ENCODE peak calls at places on chromosomes 16 and 17, in seven cellular contexts. V is esophagus squamous epithelium; D is thoracic aorta; T is WTC11; N is CD8-positive, alpha-beta T cell; S is cardiac fibroblast; P is heart left ventricle. B is an unnamed sample.

GRCh38 chr17:7014995-7015586 is 2.7 kb downstream of the RNASEK start:
- DNase-seq in V (no peak), D (no peak), T (no peak), N (peak), S (peak), P (no peak), B (no peak)

GRCh38 chr16:6957676-6958075 is 375.0 kb upstream of the RBFOX1 start:
- DNase-seq in V (no peak), D (no peak), T (no peak), N (no peak), S (no peak), P (no peak), B (no peak)

GRCh38 chr17:40791808-40792436 is 7.8 kb downstream of the KRT28 start:
- DNase-seq in V (no peak), D (no peak), T (no peak), N (no peak), S (peak), P (no peak), B (no peak)

GRCh38 chr17:45129426-45129939 is 2.8 kb downstream of the PLCD3 start:
- DNase-seq in V (no peak), D (no peak), T (no peak), N (no peak), S (no peak), P (peak), B (no peak)

GRCh38 chr16:58433569-58433951 is 41.3 kb downstream of the GINS3 start:
- DNase-seq in V (no peak), D (no peak), T (no peak), N (no peak), S (no peak), P (no peak), B (no peak)

GRCh38 chr17:29958947-29959657 is 17.7 kb downstream of the EFCAB5 start:
- DNase-seq in V (no peak), D (no peak), T (no peak), N (no peak), S (peak), P (no peak), B (no peak)

GRCh38 chr16:4383591-4384495 is 12.2 kb downstream of the VASN start:
- DNase-seq in V (no peak), D (no peak), T (no peak), N (no peak), S (no peak), P (no peak), B (no peak)

GRCh38 chr16:2913603-2914002 is 1.9 kb downstream of the FLYWCH1 start:
- DNase-seq in V (no peak), D (no peak), T (no peak), N (no peak), S (no peak), P (no peak), B (no peak)

GRCh38 chr17:81396722-81397313 is 1.6 kb downstream of the BAHCC1 start:
- DNase-seq in V (no peak), D (no peak), T (peak), N (peak), S (peak), P (no peak), B (no peak)

GRCh38 chr17:21072623-21073278 is 29.9 kb upstream of the USP22 start:
- DNase-seq in V (no peak), D (no peak), T (peak), N (no peak), S (no peak), P (no peak), B (no peak)

GRCh38 chr17:76586741-76587487 is 1.3 kb upstream of the ST6GALNAC2 start:
- DNase-seq in V (no peak), D (no peak), T (peak), N (no peak), S (no peak), P (no peak), B (no peak)

GRCh38 chr16:89785523-89786155 is 30.8 kb downstream of the FANCA start:
- DNase-seq in V (no peak), D (no peak), T (no peak), N (peak), S (no peak), P (no peak), B (no peak)

GRCh38 chr16:78275420-78275819 is 176.0 kb downstream of the WWOX start:
- DNase-seq in V (no peak), D (no peak), T (no peak), N (no peak), S (no peak), P (no peak), B (no peak)

GRCh38 chr17:80270104-80270503 is 9.5 kb downstream of the RNF213 start:
- DNase-seq in V (no peak), D (no peak), T (peak), N (no peak), S (no peak), P (no peak), B (no peak)

GRCh38 chr17:36851230-36851629 is 86.0 kb upstream of the LHX1 start:
- DNase-seq in V (no peak), D (no peak), T (no peak), N (no peak), S (peak), P (no peak), B (no peak)

GRCh38 chr16:57723170-57723569 is 12.4 kb upstream of the KATNB1 start:
- DNase-seq in V (no peak), D (no peak), T (no peak), N (no peak), S (peak), P (no peak), B (no peak)

GRCh38 chr17:27351741-27352140 is 57.8 kb downstream of the WSB1 start:
- DNase-seq in V (no peak), D (no peak), T (no peak), N (no peak), S (peak), P (no peak), B (no peak)

DNA sequence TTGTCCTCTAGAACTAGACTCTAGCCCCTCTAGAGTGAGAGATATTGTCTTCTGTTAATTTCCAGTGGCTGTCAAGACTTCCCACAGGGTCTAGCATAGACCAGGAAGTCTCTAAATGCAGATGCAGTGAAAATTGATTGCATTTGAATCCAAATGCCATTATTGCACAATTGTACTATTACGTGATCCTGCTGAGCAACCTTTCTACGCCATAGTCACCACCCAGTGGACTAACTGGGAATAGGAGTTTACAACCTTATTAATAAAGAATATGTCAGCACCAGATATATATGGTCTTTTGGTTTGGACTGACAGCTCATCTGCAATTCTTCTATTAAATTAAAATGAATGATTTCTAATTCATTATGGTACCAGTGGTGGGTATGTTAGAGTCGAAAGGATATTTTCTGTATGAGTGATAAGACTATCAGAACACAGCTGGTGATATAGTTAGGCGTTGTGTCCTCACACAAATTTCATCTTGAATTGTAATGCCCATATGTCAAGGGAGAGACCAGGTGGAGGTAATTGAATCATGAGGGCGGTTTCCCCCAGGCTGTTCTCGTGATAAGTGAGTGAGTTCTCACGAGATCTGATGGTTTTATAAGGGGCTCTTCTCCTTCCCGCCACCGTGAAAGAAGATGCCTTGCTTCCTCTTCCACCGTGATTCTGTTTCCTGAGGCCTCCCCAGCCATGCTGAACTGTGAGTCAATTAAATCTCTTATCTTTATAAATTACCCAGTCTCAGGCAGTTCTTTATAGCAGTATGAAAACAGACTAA is 138.9 kb upstream of the CA10 start:
- DNase-seq in V (no peak), D (no peak), T (no peak), N (no peak), S (peak), P (no peak), B (no peak)
- TF ChIP-seq CTCF in V (no peak), D (no peak), T (no peak), N (no peak), S (no peak), P (no peak), B (no peak)

GRCh38 chr16:64470916-64471315 is 650.9 kb downstream of the CDH11 start:
- DNase-seq in V (no peak), D (no peak), T (no peak), N (no peak), S (peak), P (no peak), B (no peak)

GRCh38 chr16:64468515-64469090 is 653.3 kb downstream of the CDH11 start:
- DNase-seq in V (no peak), D (no peak), T (no peak), N (no peak), S (no peak), P (no peak), B (no peak)

GRCh38 chr16:64469351-64469750 is 652.5 kb downstream of the CDH11 start:
- DNase-seq in V (no peak), D (no peak), T (no peak), N (no peak), S (no peak), P (no peak), B (no peak)

GRCh38 chr16:64475627-64476351 is 646.1 kb downstream of the CDH11 start:
- DNase-seq in V (no peak), D (no peak), T (no peak), N (no peak), S (peak), P (peak), B (no peak)

DNA sequence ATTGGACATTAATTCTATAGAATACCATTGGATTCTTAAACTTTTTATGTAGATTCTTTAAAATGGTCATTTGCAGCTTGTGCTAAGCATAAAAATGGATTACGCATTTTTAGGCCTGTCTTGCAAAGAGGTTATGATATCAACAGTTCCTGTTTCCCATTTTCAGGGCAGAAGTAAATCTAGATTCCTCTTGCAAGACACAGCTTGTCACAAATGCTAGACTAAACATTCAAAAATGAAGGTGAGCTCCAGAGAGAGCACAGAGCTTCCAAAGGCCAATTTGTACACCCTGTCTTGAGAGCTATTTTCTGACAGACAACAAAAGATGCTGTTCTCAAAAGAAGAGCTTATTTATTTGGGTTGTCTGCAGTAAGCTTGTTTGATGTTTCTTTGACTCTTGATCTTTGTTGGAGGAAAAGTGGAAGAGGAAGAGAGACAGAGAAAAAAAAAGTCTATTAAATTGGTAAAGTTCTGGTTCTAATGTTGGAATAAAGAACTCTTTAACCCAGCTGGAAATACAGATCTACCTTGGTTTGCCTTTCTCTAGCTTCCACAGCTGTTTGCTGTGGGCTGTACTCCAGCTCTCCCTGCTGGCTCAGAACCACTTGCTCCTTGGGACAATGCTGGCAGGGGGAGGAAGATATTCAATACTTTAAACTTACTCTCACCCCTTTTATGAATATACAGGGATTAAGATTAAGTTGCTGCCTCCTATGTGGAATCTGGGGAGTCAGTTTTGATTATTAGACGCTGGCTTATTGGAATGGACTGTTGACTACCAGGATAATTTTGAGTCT is 651.8 kb downstream of the CDH11 start:
- DNase-seq in V (no peak), D (no peak), T (no peak), N (no peak), S (peak), P (peak), B (no peak)
- TF ChIP-seq CTCF in V (no peak), D (no peak), T (no peak), N (no peak), S (peak), P (peak), B (no peak)

GRCh38 chr17:34081269-34081668 is 173.8 kb upstream of the CCL2 start:
- DNase-seq in V (no peak), D (no peak), T (peak), N (no peak), S (peak), P (no peak), B (no peak)
- TF ChIP-seq CTCF in V (no peak), D (no peak), T (peak), N (no peak), S (peak), P (peak), B (no peak)

GRCh38 chr16:84982434-84982833 is 28.9 kb downstream of the ZDHHC7 start:
- DNase-seq in V (no peak), D (no peak), T (no peak), N (no peak), S (no peak), P (no peak), B (no peak)
- TF ChIP-seq CTCF in V (peak), D (no peak), T (no peak), N (no peak), S (no peak), P (peak), B (no peak)

DNA sequence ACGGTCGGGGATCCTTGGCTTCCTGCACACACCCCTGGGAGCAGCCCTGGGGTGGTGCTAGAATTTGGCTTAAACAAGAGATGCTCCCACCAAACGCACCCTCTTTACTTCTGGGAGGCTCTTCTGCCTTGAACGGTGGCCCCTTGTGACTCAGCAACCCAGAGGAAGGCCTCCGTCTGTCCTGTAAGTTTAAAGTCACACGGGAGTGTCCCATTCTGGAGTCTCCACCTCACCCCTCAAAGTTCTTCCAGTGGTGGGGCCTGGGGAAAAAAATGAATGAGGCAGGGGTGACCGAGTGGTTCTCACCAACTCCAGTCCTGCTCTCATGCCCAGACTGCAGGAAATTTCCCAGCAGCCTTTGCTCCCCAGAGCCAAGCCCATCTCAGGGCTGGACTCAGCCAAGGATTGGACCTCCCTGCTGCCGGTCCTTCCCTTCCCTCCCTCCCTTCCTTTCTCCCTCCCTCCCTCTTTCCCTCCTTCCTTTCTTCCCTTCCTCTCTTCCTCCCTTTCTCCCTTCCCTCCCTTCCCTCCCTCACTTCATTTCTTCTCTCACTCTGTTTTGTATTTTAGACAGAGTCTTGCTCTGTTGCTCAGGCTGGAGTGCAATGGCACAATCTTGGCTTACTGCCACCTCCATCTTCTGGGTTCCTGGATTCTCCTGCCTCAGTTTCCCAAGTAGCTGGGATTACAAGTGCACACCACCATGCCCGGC is 11.4 kb downstream of the ITGAD start:
- DNase-seq in V (no peak), D (no peak), T (no peak), N (no peak), S (peak), P (no peak), B (no peak)
- TF ChIP-seq CTCF in V (no peak), D (no peak), T (no peak), N (no peak), S (no peak), P (no peak), B (no peak)

B was measured in omental fat pad.